ENCODE peak calls at places on chromosomes 13 and 19, in five cellular contexts. R is HEK293T, W is K562, X is SK-N-SH, V is HepG2. S is an unnamed sample.
A peak's percentile ranks its signal among the peaks of the same experiment; 100 is the strongest.

GRCh38 chr19:6412111-6412999 is 12.3 kb downstream of the KHSRP start:
- DNase-seq in X (peak; percentile 78), V (peak; percentile 49), W (peak; percentile 65), R (peak; percentile 69), S (no peak)

GRCh38 chr13:50222569-50223332 is 207.5 kb downstream of the KCNRG start:
- DNase-seq in V (no peak), X (no peak), R (peak; percentile 51), W (no peak), S (no peak)

GRCh38 chr13:113741101-113741731 is 17.8 kb upstream of the TMEM255B start:
- DNase-seq in W (no peak), R (no peak), X (no peak), V (no peak), S (no peak)

GRCh38 chr19:4154571-4155312 is 1.3 kb downstream of the CREB3L3 start:
- DNase-seq in V (no peak), R (no peak), X (no peak), W (no peak), S (no peak)

GRCh38 chr19:40231544-40232424 is 5.3 kb upstream of the CCNP start:
- DNase-seq in X (no peak), R (no peak), W (peak; percentile 88), V (peak; percentile 82), S (no peak)

GRCh38 chr13:41222259-41222852 is 28.0 kb upstream of the KBTBD7 start:
- DNase-seq in X (peak; percentile 62), R (peak; percentile 65), V (peak; percentile 50), W (peak; percentile 58), S (peak; percentile 34)

GRCh38 chr19:47389150-47389556 is 30.2 kb downstream of the MEIS3 start:
- DNase-seq in W (no peak), R (no peak), V (peak; percentile 11), X (no peak), S (no peak)

GRCh38 chr13:100212904-100213538 is 124.1 kb downstream of the PCCA start:
- DNase-seq in W (no peak), V (no peak), R (no peak), X (no peak), S (no peak)

GRCh38 chr19:3852614-3853254 is 16.1 kb downstream of the ZFR2 start:
- DNase-seq in V (peak; percentile 31), R (peak; percentile 48), W (peak; percentile 79), X (no peak), S (no peak)

GRCh38 chr13:39132286-39132685 is 94.0 kb downstream of the NHLRC3 start:
- DNase-seq in X (no peak), V (no peak), R (no peak), W (no peak), S (no peak)

GRCh38 chr13:38944219-38944618 is 46.4 kb downstream of the STOML3 start:
- DNase-seq in W (no peak), R (peak; percentile 22), X (no peak), V (no peak), S (no peak)

GRCh38 chr19:29294343-29294811 is 81.4 kb upstream of the UQCRFS1 start:
- DNase-seq in W (no peak), X (no peak), V (no peak), R (no peak), S (no peak)

GRCh38 chr13:113656831-113657671 is 947 bp downstream of the ATP4B start:
- DNase-seq in X (no peak), R (no peak), V (no peak), W (no peak), S (no peak)

GRCh38 chr19:44530777-44531176 is 1.3 kb upstream of the CEACAM20 start:
- DNase-seq in R (no peak), W (no peak), X (no peak), V (no peak), S (no peak)

GRCh38 chr13:45367358-45367757 is 26.4 kb upstream of the TPT1 start:
- DNase-seq in X (no peak), V (peak; percentile 69), W (peak; percentile 80), R (no peak), S (peak; percentile 67)

GRCh38 chr19:36916991-36917390 is 859 bp downstream of the ZNF568 start:
- DNase-seq in V (no peak), W (no peak), X (peak; percentile 58), R (no peak), S (no peak)

GRCh38 chr19:40799558-40800338 is 757 bp downstream of the EGLN2 start:
- DNase-seq in W (peak; percentile 73), R (peak; percentile 33), V (no peak), X (peak; percentile 69), S (no peak)

GRCh38 chr19:41702208-41702651 is 6.2 kb upstream of the CEACAM5 start:
- DNase-seq in W (no peak), V (no peak), R (no peak), X (no peak), S (no peak)

GRCh38 chr19:39140594-39140993 is 15.0 kb downstream of the PAK4 start:
- DNase-seq in X (no peak), V (no peak), W (no peak), R (no peak), S (no peak)

GRCh38 chr13:65057986-65058385 is 2172.2 kb downstream of the PCDH9 start:
- DNase-seq in W (no peak), X (no peak), R (no peak), V (no peak), S (no peak)

GRCh38 chr19:10334340-10335148 is 1.2 kb upstream of the RAVER1 start:
- DNase-seq in V (peak; percentile 93), W (peak; percentile 97), X (peak; percentile 92), R (peak; percentile 88), S (no peak)

GRCh38 chr19:8367327-8368001 is 3.5 kb downstream of the ANGPTL4 start:
- DNase-seq in V (no peak), W (peak; percentile 57), R (peak; percentile 45), X (peak; percentile 95), S (no peak)

GRCh38 chr19:44909775-44910174 is 4.2 kb downstream of the APOE start:
- DNase-seq in R (no peak), V (no peak), W (peak; percentile 68), X (no peak), S (no peak)

GRCh38 chr19:38032151-38032550 is 125.1 kb downstream of the SIPA1L3 start:
- DNase-seq in R (no peak), X (no peak), W (no peak), V (no peak), S (no peak)

GRCh38 chr19:54804101-54804500 is 691 bp downstream of the KIR2DL4 start:
- DNase-seq in V (no peak), W (no peak), X (no peak), R (no peak), S (no peak)

GRCh38 chr13:33633701-33634525 is 184.0 kb upstream of the RFC3 start:
- DNase-seq in V (peak; percentile 39), R (no peak), W (no peak), X (no peak), S (no peak)
- TF ChIP-seq FOXM1 in V (no peak), R (no peak), W (no peak), X (no peak), S (no peak)

GRCh38 chr13:107809125-107809524 is 406.2 kb downstream of the LIG4 start:
- DNase-seq in X (no peak), R (no peak), W (no peak), V (no peak), S (no peak)
- TF ChIP-seq FOXM1 in X (no peak), R (no peak), W (no peak), V (no peak), S (no peak)

GRCh38 chr13:19590423-19590822 is 29.1 kb upstream of the TPTE2 start:
- DNase-seq in W (no peak), V (no peak), R (no peak), X (no peak), S (no peak)

GRCh38 chr13:19591864-19592263 is 30.5 kb upstream of the TPTE2 start:
- DNase-seq in X (no peak), V (no peak), W (no peak), R (no peak), S (no peak)

GRCh38 chr13:19589312-19589711 is 28.0 kb upstream of the TPTE2 start:
- DNase-seq in W (no peak), R (no peak), X (no peak), V (no peak), S (no peak)

GRCh38 chr13:19587635-19588300 is 26.4 kb upstream of the TPTE2 start:
- DNase-seq in R (peak; percentile 13), V (peak; percentile 70), X (peak; percentile 45), W (peak; percentile 47), S (no peak)

DNA sequence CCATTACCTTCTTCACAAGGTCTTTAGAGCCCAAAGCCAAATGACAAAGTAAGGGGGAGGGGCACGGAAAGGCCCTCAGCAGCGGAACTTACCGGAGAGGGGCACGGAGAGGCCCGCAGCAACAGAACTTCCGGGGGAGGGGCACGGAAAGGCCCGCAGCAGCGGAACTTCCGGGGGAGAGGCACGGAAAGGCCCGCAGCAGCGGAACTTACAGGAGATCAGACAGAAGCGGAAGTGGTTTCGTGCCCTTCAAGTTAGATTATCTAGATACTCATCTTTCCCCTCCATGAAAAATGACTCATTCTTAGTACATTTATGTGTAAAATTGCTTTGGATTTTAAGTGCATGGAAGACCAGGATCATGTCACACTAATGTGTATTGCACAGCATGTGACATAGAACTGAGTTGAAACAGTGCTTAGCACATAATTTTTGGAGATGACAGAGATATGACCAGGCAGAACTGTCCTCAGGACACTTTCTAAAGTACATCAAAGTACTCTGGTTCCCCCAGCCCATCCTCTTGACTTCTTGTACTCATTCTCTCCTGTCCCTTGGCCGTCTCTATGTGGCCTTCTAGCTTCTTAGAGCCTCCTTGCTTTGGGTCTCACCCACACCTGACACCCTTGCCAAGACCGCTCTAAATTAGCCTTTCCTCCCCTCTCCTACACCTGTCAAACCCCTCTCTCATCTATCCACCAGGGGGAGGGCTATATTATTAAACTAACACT is 25.7 kb upstream of the TPTE2 start:
- DNase-seq in V (peak; percentile 65), X (peak; percentile 52), W (peak; percentile 51), R (no peak), S (peak; percentile 65)
- TF ChIP-seq FOXM1 in V (no peak), X (no peak), W (no peak), R (no peak), S (no peak)

DNA sequence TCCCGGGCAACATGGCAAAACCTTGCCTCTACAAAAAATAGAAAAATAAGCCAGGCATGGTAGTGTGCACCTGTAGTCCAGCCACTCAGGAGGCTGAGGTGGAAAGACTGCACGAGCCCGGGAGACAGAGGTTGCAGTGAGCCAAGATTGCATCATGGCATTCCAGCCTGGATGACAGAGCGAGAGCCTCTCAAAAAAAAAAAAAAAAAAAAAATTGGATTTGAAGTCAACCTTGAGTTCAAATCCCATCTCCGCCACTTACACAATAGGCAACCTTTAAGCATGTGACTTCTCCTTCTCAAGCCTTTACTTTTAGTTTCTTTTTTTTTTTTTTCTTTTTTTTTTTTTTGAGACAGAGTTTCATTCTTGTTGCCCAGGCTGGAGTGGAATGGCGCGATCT is 12.0 kb downstream of the KASH5 start:
- DNase-seq in V (peak; percentile 15), R (no peak), W (no peak), X (no peak), S (no peak)
- TF ChIP-seq FOXM1 in V (no peak), R (no peak), W (no peak), X (no peak), S (no peak)

GRCh38 chr19:52689804-52690394 is 44.9 kb downstream of the ZNF611 start:
- DNase-seq in W (peak; percentile 37), R (peak; percentile 6), V (no peak), X (peak; percentile 61), S (no peak)
- TF ChIP-seq FOXM1 in W (no peak), R (no peak), V (no peak), X (no peak), S (no peak)

GRCh38 chr19:1566392-1567115 is 1.6 kb downstream of the MEX3D start:
- DNase-seq in V (peak; percentile 40), R (no peak), X (peak; percentile 95), W (no peak), S (no peak)
- TF ChIP-seq FOXM1 in V (no peak), R (no peak), X (no peak), W (no peak), S (no peak)

S was measured in GM12878.